ENCODE peak calls at places on chromosomes 4 and X, in four cellular contexts. One of them, this sample, is unnamed.

GRCh38 chr4:26083987-26084386 is 170.0 kb downstream of the SMIM20 start:
- DNase-seq in NCI-H510A treated with DMSO at 0.1 percent for 48 hours: no peak
- DNase-seq in T-helper 22 cell: no peak
- DNase-seq in endothelial cell: no peak
- DNase-seq in this sample: no peak

GRCh38 chr4:24765331-24765990 is 29.9 kb upstream of the SOD3 start:
- DNase-seq in NCI-H510A treated with DMSO at 0.1 percent for 48 hours: no peak
- DNase-seq in T-helper 22 cell: no peak
- DNase-seq in endothelial cell: no peak
- DNase-seq in this sample: no peak

GRCh38 chrX:153969125-153969903 is 2.3 kb downstream of the HCFC1 start:
- DNase-seq in NCI-H510A treated with DMSO at 0.1 percent for 48 hours: no peak
- DNase-seq in T-helper 22 cell: no peak
- DNase-seq in endothelial cell: no peak
- DNase-seq in this sample: no peak

GRCh38 chr4:41216294-41217019 is 2.1 kb upstream of the APBB2 start:
- DNase-seq in NCI-H510A treated with DMSO at 0.1 percent for 48 hours: peak
- DNase-seq in T-helper 22 cell: no peak
- DNase-seq in endothelial cell: peak
- DNase-seq in this sample: peak

GRCh38 chr4:7295917-7296660 is 103.8 kb downstream of the SORCS2 start:
- DNase-seq in NCI-H510A treated with DMSO at 0.1 percent for 48 hours: no peak
- DNase-seq in T-helper 22 cell: no peak
- DNase-seq in endothelial cell: peak
- DNase-seq in this sample: peak

GRCh38 chr4:87540176-87541058 is 11.2 kb upstream of the SPARCL1 start:
- DNase-seq in NCI-H510A treated with DMSO at 0.1 percent for 48 hours: no peak
- DNase-seq in T-helper 22 cell: no peak
- DNase-seq in endothelial cell: no peak
- DNase-seq in this sample: no peak

GRCh38 chrX:7987160-7987992 is 60.2 kb upstream of the PNPLA4 start:
- DNase-seq in NCI-H510A treated with DMSO at 0.1 percent for 48 hours: no peak
- DNase-seq in T-helper 22 cell: no peak
- DNase-seq in endothelial cell: no peak
- DNase-seq in this sample: no peak

GRCh38 chrX:109841869-109842579 is 109.0 kb upstream of the ACSL4 start:
- DNase-seq in NCI-H510A treated with DMSO at 0.1 percent for 48 hours: no peak
- DNase-seq in T-helper 22 cell: no peak
- DNase-seq in endothelial cell: no peak
- DNase-seq in this sample: no peak

GRCh38 chr4:7697326-7697725 is 242.3 kb downstream of the AFAP1 start:
- DNase-seq in NCI-H510A treated with DMSO at 0.1 percent for 48 hours: no peak
- DNase-seq in T-helper 22 cell: no peak
- DNase-seq in endothelial cell: no peak
- DNase-seq in this sample: no peak

GRCh38 chr4:123555500-123556273 is 159.1 kb downstream of the SPRY1 start:
- DNase-seq in NCI-H510A treated with DMSO at 0.1 percent for 48 hours: peak
- DNase-seq in T-helper 22 cell: no peak
- DNase-seq in endothelial cell: no peak
- DNase-seq in this sample: peak

GRCh38 chrX:41512394-41512793 is 65.3 kb downstream of the NYX start:
- DNase-seq in NCI-H510A treated with DMSO at 0.1 percent for 48 hours: no peak
- DNase-seq in T-helper 22 cell: no peak
- DNase-seq in endothelial cell: no peak
- DNase-seq in this sample: no peak

GRCh38 chrX:17703201-17703600 is 34.1 kb upstream of the SCML1 start:
- DNase-seq in NCI-H510A treated with DMSO at 0.1 percent for 48 hours: no peak
- DNase-seq in T-helper 22 cell: no peak
- DNase-seq in endothelial cell: no peak
- DNase-seq in this sample: no peak

GRCh38 chr4:22491939-22492338 is 23.9 kb downstream of the ADGRA3 start:
- DNase-seq in NCI-H510A treated with DMSO at 0.1 percent for 48 hours: no peak
- DNase-seq in T-helper 22 cell: no peak
- DNase-seq in endothelial cell: no peak
- DNase-seq in this sample: no peak

GRCh38 chr4:131044368-131044767 is 1948.4 kb downstream of the C4orf33 start:
- DNase-seq in NCI-H510A treated with DMSO at 0.1 percent for 48 hours: no peak
- DNase-seq in T-helper 22 cell: no peak
- DNase-seq in endothelial cell: no peak
- DNase-seq in this sample: no peak

GRCh38 chr4:114606240-114606639 is 7.6 kb downstream of the UGT8 start:
- DNase-seq in NCI-H510A treated with DMSO at 0.1 percent for 48 hours: peak
- DNase-seq in T-helper 22 cell: no peak
- DNase-seq in endothelial cell: no peak
- DNase-seq in this sample: no peak

GRCh38 chr4:7822858-7823257 is 116.8 kb downstream of the AFAP1 start:
- DNase-seq in NCI-H510A treated with DMSO at 0.1 percent for 48 hours: no peak
- DNase-seq in T-helper 22 cell: no peak
- DNase-seq in endothelial cell: no peak
- DNase-seq in this sample: no peak

GRCh38 chrX:3962511-3963350 is 249.3 kb upstream of the PRKX start:
- DNase-seq in NCI-H510A treated with DMSO at 0.1 percent for 48 hours: peak
- DNase-seq in T-helper 22 cell: no peak
- DNase-seq in endothelial cell: peak
- DNase-seq in this sample: peak

GRCh38 chr4:76219299-76220055 is 5.9 kb upstream of the SCARB2 start:
- DNase-seq in NCI-H510A treated with DMSO at 0.1 percent for 48 hours: no peak
- DNase-seq in T-helper 22 cell: no peak
- DNase-seq in endothelial cell: no peak
- DNase-seq in this sample: peak

GRCh38 chrX:138034136-138034535 is 468.2 kb downstream of the ZIC3 start:
- DNase-seq in NCI-H510A treated with DMSO at 0.1 percent for 48 hours: no peak
- DNase-seq in T-helper 22 cell: no peak
- DNase-seq in endothelial cell: no peak
- DNase-seq in this sample: no peak

GRCh38 chr4:40957281-40957680 is 207.5 kb downstream of the NSUN7 start:
- DNase-seq in NCI-H510A treated with DMSO at 0.1 percent for 48 hours: no peak
- DNase-seq in T-helper 22 cell: no peak
- DNase-seq in endothelial cell: no peak
- DNase-seq in this sample: no peak

GRCh38 chrX:338281-338835 is 19.8 kb upstream of the GTPBP6 start:
- DNase-seq in NCI-H510A treated with DMSO at 0.1 percent for 48 hours: no peak
- DNase-seq in T-helper 22 cell: no peak
- DNase-seq in endothelial cell: no peak
- DNase-seq in this sample: no peak

GRCh38 chr4:151540728-151541437 is 131.9 kb downstream of the FHIP1A start:
- DNase-seq in NCI-H510A treated with DMSO at 0.1 percent for 48 hours: peak
- DNase-seq in T-helper 22 cell: no peak
- DNase-seq in endothelial cell: no peak
- DNase-seq in this sample: no peak

GRCh38 chr4:164952551-164952950 is 24.9 kb downstream of the TRIM61 start:
- DNase-seq in NCI-H510A treated with DMSO at 0.1 percent for 48 hours: no peak
- DNase-seq in T-helper 22 cell: no peak
- DNase-seq in endothelial cell: no peak
- DNase-seq in this sample: no peak

GRCh38 chrX:151984328-151984727 is 9.9 kb upstream of the GABRE start:
- DNase-seq in NCI-H510A treated with DMSO at 0.1 percent for 48 hours: no peak
- DNase-seq in T-helper 22 cell: no peak
- DNase-seq in endothelial cell: no peak
- DNase-seq in this sample: no peak

GRCh38 chr4:105415281-105415744 is 58.5 kb downstream of the PPA2 start:
- DNase-seq in NCI-H510A treated with DMSO at 0.1 percent for 48 hours: no peak
- DNase-seq in T-helper 22 cell: no peak
- DNase-seq in endothelial cell: no peak
- DNase-seq in this sample: no peak

GRCh38 chr4:150501019-150501727 is 80.8 kb upstream of the MAB21L2 start:
- DNase-seq in NCI-H510A treated with DMSO at 0.1 percent for 48 hours: no peak
- DNase-seq in T-helper 22 cell: no peak
- DNase-seq in endothelial cell: no peak
- DNase-seq in this sample: no peak